ENCODE peak calls at places on chromosome 21, in six cellular contexts. V is T-helper 1 cell, Z is heart right ventricle, J is anterior cingulate cortex, Q is neural progenitor cell, D is memory B cell. S is an unnamed sample.

GRCh38 chr21:35488941-35489340 is 439.8 kb upstream of the RUNX1 start:
- DNase-seq in V (no peak), D (no peak), Z (no peak), Q (no peak), J (no peak), S (no peak)

GRCh38 chr21:46145159-46145839 is 10.1 kb downstream of the FTCD start:
- DNase-seq in D (no peak), Z (no peak), V (no peak), Q (no peak), J (no peak), S (no peak)

GRCh38 chr21:43313939-43314405 is 113.0 kb downstream of the SIK1 start:
- DNase-seq in Q (no peak), V (no peak), J (no peak), D (no peak), Z (no peak), S (no peak)

GRCh38 chr21:37233551-37234146 is 33.5 kb downstream of the VPS26C start:
- DNase-seq in J (no peak), Q (no peak), Z (no peak), V (no peak), D (no peak), S (no peak)

GRCh38 chr21:42097860-42098259 is 26.7 kb downstream of the UMODL1 start:
- DNase-seq in J (no peak), Q (no peak), Z (peak), V (no peak), D (no peak), S (no peak)

GRCh38 chr21:31557956-31558838 is 101.3 kb upstream of the SOD1 start:
- DNase-seq in Z (no peak), V (peak), D (no peak), J (peak), Q (peak), S (peak)

GRCh38 chr21:25637846-25638245 is 1.2 kb upstream of the JAM2 start:
- DNase-seq in J (no peak), Q (no peak), D (no peak), Z (no peak), V (no peak), S (no peak)

GRCh38 chr21:45505416-45506021 is 36.7 kb downstream of the SLC19A1 start:
- DNase-seq in V (no peak), J (no peak), D (no peak), Z (no peak), Q (no peak), S (no peak)

GRCh38 chr21:16084776-16085364 is 355.1 kb downstream of the USP25 start:
- DNase-seq in J (peak), Q (no peak), D (no peak), V (no peak), Z (peak), S (peak)

GRCh38 chr21:35020446-35020845 is 28.7 kb downstream of the RUNX1 start:
- DNase-seq in J (no peak), D (no peak), Z (no peak), Q (no peak), V (no peak), S (no peak)

GRCh38 chr21:18951291-18952038 is 547.9 kb upstream of the TMPRSS15 start:
- DNase-seq in Z (no peak), J (no peak), Q (peak), V (no peak), D (no peak), S (peak)

GRCh38 chr21:41254090-41254700 is 62.4 kb upstream of the FAM3B start:
- DNase-seq in Q (no peak), Z (no peak), J (no peak), V (no peak), D (no peak), S (no peak)

GRCh38 chr21:44527983-44528633 is 11.9 kb downstream of the KRTAP10-1 start:
- DNase-seq in J (no peak), Z (no peak), Q (no peak), V (peak), D (no peak), S (no peak)

GRCh38 chr21:46291561-46291960 is 5.4 kb downstream of the YBEY start:
- DNase-seq in D (no peak), Z (no peak), Q (no peak), V (no peak), J (no peak), S (no peak)